ENCODE peak calls at places on chromosomes 2 and 18, in eight cellular contexts. One of them, this sample, is unnamed.

GRCh38 chr18:66599190-66599589 is 4.7 kb downstream of the CDH19 start:
- DNase-seq in left ventricle myocardium inferior: no peak
- DNase-seq in cardiac muscle cell: no peak
- DNase-seq in cardiac fibroblast: peak
- DNase-seq in ovary: no peak
- DNase-seq in foreskin fibroblast: no peak
- DNase-seq in astrocyte of the cerebellum: no peak
- DNase-seq in astrocyte: peak
- DNase-seq in this sample: no peak

GRCh38 chr2:180240774-180241173 is 233.7 kb upstream of the CWC22 start:
- DNase-seq in left ventricle myocardium inferior: no peak
- DNase-seq in cardiac muscle cell: no peak
- DNase-seq in cardiac fibroblast: peak
- DNase-seq in ovary: no peak
- DNase-seq in foreskin fibroblast: peak
- DNase-seq in astrocyte of the cerebellum: peak
- DNase-seq in astrocyte: no peak
- DNase-seq in this sample: no peak

GRCh38 chr2:102065675-102066252 is 74.0 kb downstream of the IL1R2 start:
- DNase-seq in left ventricle myocardium inferior: no peak
- DNase-seq in cardiac muscle cell: no peak
- DNase-seq in cardiac fibroblast: peak
- DNase-seq in ovary: no peak
- DNase-seq in foreskin fibroblast: peak
- DNase-seq in astrocyte of the cerebellum: peak
- DNase-seq in astrocyte: peak
- DNase-seq in this sample: no peak

GRCh38 chr18:55763805-55764204 is 175.8 kb upstream of the TCF4 start:
- DNase-seq in left ventricle myocardium inferior: no peak
- DNase-seq in cardiac muscle cell: no peak
- DNase-seq in cardiac fibroblast: no peak
- DNase-seq in ovary: no peak
- DNase-seq in foreskin fibroblast: no peak
- DNase-seq in astrocyte of the cerebellum: no peak
- DNase-seq in astrocyte: no peak
- DNase-seq in this sample: no peak

GRCh38 chr2:60553496-60553991 is at the start of gene BCL11A:
- DNase-seq in left ventricle myocardium inferior: peak
- DNase-seq in cardiac muscle cell: peak
- DNase-seq in cardiac fibroblast: peak
- DNase-seq in ovary: peak
- DNase-seq in foreskin fibroblast: peak
- DNase-seq in astrocyte of the cerebellum: peak
- DNase-seq in astrocyte: peak
- DNase-seq in this sample: peak

GRCh38 chr2:141075753-141076152 is 1055.1 kb downstream of the LRP1B start:
- DNase-seq in left ventricle myocardium inferior: no peak
- DNase-seq in cardiac muscle cell: no peak
- DNase-seq in cardiac fibroblast: no peak
- DNase-seq in ovary: no peak
- DNase-seq in foreskin fibroblast: no peak
- DNase-seq in astrocyte of the cerebellum: no peak
- DNase-seq in astrocyte: no peak
- DNase-seq in this sample: no peak

GRCh38 chr2:189088566-189089225 is 90.9 kb downstream of the COL5A2 start:
- DNase-seq in left ventricle myocardium inferior: no peak
- DNase-seq in cardiac muscle cell: no peak
- DNase-seq in cardiac fibroblast: no peak
- DNase-seq in ovary: no peak
- DNase-seq in foreskin fibroblast: no peak
- DNase-seq in astrocyte of the cerebellum: no peak
- DNase-seq in astrocyte: no peak
- DNase-seq in this sample: no peak

GRCh38 chr18:42545825-42546224 is 569.7 kb downstream of the RIT2 start:
- DNase-seq in left ventricle myocardium inferior: no peak
- DNase-seq in cardiac muscle cell: no peak
- DNase-seq in cardiac fibroblast: peak
- DNase-seq in ovary: no peak
- DNase-seq in foreskin fibroblast: peak
- DNase-seq in astrocyte of the cerebellum: peak
- DNase-seq in astrocyte: peak
- DNase-seq in this sample: no peak

GRCh38 chr2:134771313-134771801 is 52.6 kb upstream of the TMEM163 start:
- DNase-seq in left ventricle myocardium inferior: no peak
- DNase-seq in cardiac muscle cell: no peak
- DNase-seq in cardiac fibroblast: no peak
- DNase-seq in ovary: no peak
- DNase-seq in foreskin fibroblast: no peak
- DNase-seq in astrocyte of the cerebellum: no peak
- DNase-seq in astrocyte: no peak
- DNase-seq in this sample: no peak

GRCh38 chr2:98448441-98449145 is 3.9 kb downstream of the INPP4A start:
- DNase-seq in left ventricle myocardium inferior: no peak
- DNase-seq in cardiac muscle cell: no peak
- DNase-seq in cardiac fibroblast: no peak
- DNase-seq in ovary: no peak
- DNase-seq in foreskin fibroblast: no peak
- DNase-seq in astrocyte of the cerebellum: no peak
- DNase-seq in astrocyte: no peak
- DNase-seq in this sample: no peak

GRCh38 chr2:10283106-10284062 is 19.3 kb upstream of the HPCAL1 start:
- DNase-seq in left ventricle myocardium inferior: no peak
- DNase-seq in cardiac muscle cell: no peak
- DNase-seq in cardiac fibroblast: peak
- DNase-seq in ovary: no peak
- DNase-seq in foreskin fibroblast: peak
- DNase-seq in astrocyte of the cerebellum: no peak
- DNase-seq in astrocyte: peak
- DNase-seq in this sample: no peak

GRCh38 chr2:69089244-69089643 is 76.3 kb downstream of the ANTXR1 start:
- DNase-seq in left ventricle myocardium inferior: no peak
- DNase-seq in cardiac muscle cell: no peak
- DNase-seq in cardiac fibroblast: peak
- DNase-seq in ovary: no peak
- DNase-seq in foreskin fibroblast: peak
- DNase-seq in astrocyte of the cerebellum: no peak
- DNase-seq in astrocyte: no peak
- DNase-seq in this sample: no peak

GRCh38 chr2:38095996-38096861 is 20.3 kb upstream of the CYP1B1 start:
- DNase-seq in left ventricle myocardium inferior: peak
- DNase-seq in cardiac muscle cell: peak
- DNase-seq in cardiac fibroblast: no peak
- DNase-seq in ovary: peak
- DNase-seq in foreskin fibroblast: peak
- DNase-seq in astrocyte of the cerebellum: no peak
- DNase-seq in astrocyte: no peak
- DNase-seq in this sample: no peak

GRCh38 chr2:38095655-38095995 is 19.7 kb upstream of the CYP1B1 start:
- DNase-seq in left ventricle myocardium inferior: no peak
- DNase-seq in cardiac muscle cell: no peak
- DNase-seq in cardiac fibroblast: no peak
- DNase-seq in ovary: no peak
- DNase-seq in foreskin fibroblast: no peak
- DNase-seq in astrocyte of the cerebellum: no peak
- DNase-seq in astrocyte: no peak
- DNase-seq in this sample: no peak

GRCh38 chr2:38099096-38099997 is 23.4 kb upstream of the CYP1B1 start:
- DNase-seq in left ventricle myocardium inferior: no peak
- DNase-seq in cardiac muscle cell: no peak
- DNase-seq in cardiac fibroblast: no peak
- DNase-seq in ovary: no peak
- DNase-seq in foreskin fibroblast: no peak
- DNase-seq in astrocyte of the cerebellum: no peak
- DNase-seq in astrocyte: no peak
- DNase-seq in this sample: no peak

GRCh38 chr2:38097611-38098350 is 21.8 kb upstream of the CYP1B1 start:
- DNase-seq in left ventricle myocardium inferior: no peak
- DNase-seq in cardiac muscle cell: no peak
- DNase-seq in cardiac fibroblast: peak
- DNase-seq in ovary: no peak
- DNase-seq in foreskin fibroblast: no peak
- DNase-seq in astrocyte of the cerebellum: no peak
- DNase-seq in astrocyte: peak
- DNase-seq in this sample: no peak

GRCh38 chr2:38098351-38099095 is 22.6 kb upstream of the CYP1B1 start:
- DNase-seq in left ventricle myocardium inferior: no peak
- DNase-seq in cardiac muscle cell: no peak
- DNase-seq in cardiac fibroblast: peak
- DNase-seq in ovary: no peak
- DNase-seq in foreskin fibroblast: no peak
- DNase-seq in astrocyte of the cerebellum: no peak
- DNase-seq in astrocyte: no peak
- DNase-seq in this sample: no peak
- H3K4me3 ChIP-seq in left ventricle myocardium inferior: peak
- H3K4me3 ChIP-seq in cardiac muscle cell: no peak
- H3K4me3 ChIP-seq in cardiac fibroblast: peak
- H3K4me3 ChIP-seq in ovary: peak
- H3K4me3 ChIP-seq in foreskin fibroblast: no peak
- H3K4me3 ChIP-seq in astrocyte of the cerebellum: no peak
- H3K4me3 ChIP-seq in astrocyte: peak
- H3K4me3 ChIP-seq in this sample: no peak

GRCh38 chr2:74514368-74515270 is at the start of gene TLX2:
- DNase-seq in left ventricle myocardium inferior: no peak
- DNase-seq in cardiac muscle cell: peak
- DNase-seq in cardiac fibroblast: no peak
- DNase-seq in ovary: no peak
- DNase-seq in foreskin fibroblast: peak
- DNase-seq in astrocyte of the cerebellum: no peak
- DNase-seq in astrocyte: no peak
- DNase-seq in this sample: no peak

GRCh38 chr2:74513605-74514367 is 464 bp upstream of the TLX2 start:
- DNase-seq in left ventricle myocardium inferior: no peak
- DNase-seq in cardiac muscle cell: no peak
- DNase-seq in cardiac fibroblast: no peak
- DNase-seq in ovary: peak
- DNase-seq in foreskin fibroblast: peak
- DNase-seq in astrocyte of the cerebellum: no peak
- DNase-seq in astrocyte: no peak
- DNase-seq in this sample: no peak

GRCh38 chr2:74516650-74517049 is 2.4 kb downstream of the TLX2 start:
- DNase-seq in left ventricle myocardium inferior: no peak
- DNase-seq in cardiac muscle cell: no peak
- DNase-seq in cardiac fibroblast: no peak
- DNase-seq in ovary: no peak
- DNase-seq in foreskin fibroblast: no peak
- DNase-seq in astrocyte of the cerebellum: no peak
- DNase-seq in astrocyte: no peak
- DNase-seq in this sample: no peak

GRCh38 chr2:74515271-74516069 is 1.2 kb downstream of the TLX2 start:
- DNase-seq in left ventricle myocardium inferior: no peak
- DNase-seq in cardiac muscle cell: peak
- DNase-seq in cardiac fibroblast: no peak
- DNase-seq in ovary: no peak
- DNase-seq in foreskin fibroblast: peak
- DNase-seq in astrocyte of the cerebellum: no peak
- DNase-seq in astrocyte: no peak
- DNase-seq in this sample: no peak

GRCh38 chr2:74516070-74516633 is 1.9 kb downstream of the TLX2 start:
- DNase-seq in left ventricle myocardium inferior: peak
- DNase-seq in cardiac muscle cell: peak
- DNase-seq in cardiac fibroblast: peak
- DNase-seq in ovary: no peak
- DNase-seq in foreskin fibroblast: peak
- DNase-seq in astrocyte of the cerebellum: no peak
- DNase-seq in astrocyte: no peak
- DNase-seq in this sample: peak
- TF ChIP-seq CTCF in left ventricle myocardium inferior: no peak
- TF ChIP-seq CTCF in cardiac muscle cell: no peak
- TF ChIP-seq CTCF in cardiac fibroblast: no peak
- TF ChIP-seq CTCF in ovary: no peak
- TF ChIP-seq CTCF in foreskin fibroblast: no peak
- TF ChIP-seq CTCF in astrocyte of the cerebellum: no peak
- TF ChIP-seq CTCF in astrocyte: no peak
- TF ChIP-seq CTCF in this sample: no peak

DNA sequence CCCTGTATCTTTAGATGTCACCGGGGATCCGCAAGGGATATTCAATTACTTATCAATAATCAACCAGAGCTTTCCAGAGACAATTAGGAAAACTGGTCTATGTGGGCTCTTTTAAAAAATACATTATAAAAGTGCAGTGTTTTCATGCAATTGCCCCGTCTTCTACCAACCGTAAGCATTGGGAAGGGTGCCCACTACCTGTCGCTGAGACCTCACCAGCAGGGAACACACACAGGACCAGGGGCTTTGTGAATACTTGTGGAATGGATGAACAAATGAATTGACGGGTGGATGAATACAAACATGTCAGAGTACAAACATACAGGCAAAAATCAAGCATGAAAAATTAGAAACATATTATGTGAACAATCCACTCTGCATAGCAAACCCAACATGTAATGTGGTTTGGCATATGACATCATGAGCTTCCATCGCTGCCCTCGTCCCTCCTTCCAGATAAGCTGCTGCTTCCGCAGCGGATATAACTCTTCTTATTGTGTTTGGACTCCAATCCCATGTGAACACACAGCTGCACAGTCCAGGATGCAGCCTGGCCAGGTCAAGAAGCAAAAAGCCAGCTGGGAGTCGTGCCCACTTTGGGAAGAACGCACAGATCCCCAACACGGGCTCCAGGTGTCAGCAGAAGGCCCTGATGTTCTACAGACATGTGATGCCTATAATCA is 5.3 kb downstream of the FHL2 start:
- DNase-seq in left ventricle myocardium inferior: peak
- DNase-seq in cardiac muscle cell: no peak
- DNase-seq in cardiac fibroblast: peak
- DNase-seq in ovary: peak
- DNase-seq in foreskin fibroblast: peak
- DNase-seq in astrocyte of the cerebellum: peak
- DNase-seq in astrocyte: peak
- DNase-seq in this sample: no peak
- H3K4me3 ChIP-seq in left ventricle myocardium inferior: no peak
- H3K4me3 ChIP-seq in cardiac muscle cell: no peak
- H3K4me3 ChIP-seq in cardiac fibroblast: peak
- H3K4me3 ChIP-seq in ovary: peak
- H3K4me3 ChIP-seq in foreskin fibroblast: no peak
- H3K4me3 ChIP-seq in astrocyte of the cerebellum: no peak
- H3K4me3 ChIP-seq in astrocyte: peak
- H3K4me3 ChIP-seq in this sample: no peak

GRCh38 chr2:56082665-56083064 is 101.1 kb upstream of the CCDC85A start:
- DNase-seq in left ventricle myocardium inferior: no peak
- DNase-seq in cardiac muscle cell: no peak
- DNase-seq in cardiac fibroblast: no peak
- DNase-seq in ovary: no peak
- DNase-seq in foreskin fibroblast: no peak
- DNase-seq in astrocyte of the cerebellum: no peak
- DNase-seq in astrocyte: no peak
- DNase-seq in this sample: no peak

DNA sequence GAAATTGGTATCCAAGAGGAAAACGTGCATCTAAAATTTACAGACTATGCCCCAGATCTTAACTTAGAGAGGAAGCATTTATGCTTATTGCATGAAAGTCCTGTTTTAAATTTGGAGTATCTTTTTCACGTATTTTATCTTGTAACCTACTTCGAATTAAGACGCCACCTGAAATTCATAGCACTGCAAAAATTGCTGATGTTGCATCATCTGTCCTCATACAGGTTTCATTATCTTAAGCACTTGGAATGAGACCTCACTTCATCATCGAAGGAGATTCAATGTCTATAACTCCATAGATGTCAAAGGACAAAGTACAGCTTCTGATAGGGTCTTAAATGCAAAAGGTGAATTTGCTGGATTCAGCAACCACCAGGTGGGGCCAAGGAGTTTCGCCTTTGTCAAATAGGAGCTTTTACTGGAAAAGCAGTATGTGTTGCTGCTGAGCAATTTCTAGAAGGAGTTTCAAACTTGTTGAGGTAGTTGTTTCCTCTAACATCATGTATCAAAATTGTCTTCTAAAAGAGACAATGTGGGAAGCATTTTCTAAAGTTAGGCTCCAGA is 106.4 kb upstream of the CCDC85A start:
- DNase-seq in left ventricle myocardium inferior: no peak
- DNase-seq in cardiac muscle cell: peak
- DNase-seq in cardiac fibroblast: peak
- DNase-seq in ovary: no peak
- DNase-seq in foreskin fibroblast: peak
- DNase-seq in astrocyte of the cerebellum: no peak
- DNase-seq in astrocyte: peak
- DNase-seq in this sample: peak
- TF ChIP-seq CTCF in left ventricle myocardium inferior: peak
- TF ChIP-seq CTCF in cardiac muscle cell: peak
- TF ChIP-seq CTCF in cardiac fibroblast: peak
- TF ChIP-seq CTCF in ovary: no peak
- TF ChIP-seq CTCF in foreskin fibroblast: peak
- TF ChIP-seq CTCF in astrocyte of the cerebellum: peak
- TF ChIP-seq CTCF in astrocyte: peak
- TF ChIP-seq CTCF in this sample: peak

This sample was measured in GM12865.